ENCODE peak calls at places on chromosomes 6 and 20, in five cellular contexts. T is cardiac muscle cell, H is SJSA1, S is spleen, F is right lobe of liver. X is an unnamed sample. For H3K4me1, the result is how much of the 10 kb centered on the place peaks cover.

GRCh38 chr6:133804263-133804662 is 84.7 kb upstream of the TCF21 start:
- DNase-seq in F (no peak), S (no peak), T (peak), H (no peak), X (no peak)

GRCh38 chr6:85923013-85923430 is 280.3 kb upstream of the SYNCRIP start:
- DNase-seq in T (peak), F (no peak), H (peak), S (no peak), X (peak)

GRCh38 chr6:141510803-141511202 is 621.9 kb upstream of the GJE1 start:
- DNase-seq in S (no peak), T (no peak), H (no peak), F (no peak), X (no peak)

GRCh38 chr6:166553563-166554271 is 32.8 kb downstream of the RAMACL start:
- DNase-seq in S (no peak), F (no peak), T (peak), H (peak), X (no peak)

GRCh38 chr6:3393796-3394195 is 63.1 kb downstream of the SLC22A23 start:
- DNase-seq in S (no peak), H (no peak), T (no peak), F (no peak), X (no peak)

GRCh38 chr6:7727150-7727950 is 1.5 kb downstream of the BMP6 start:
- DNase-seq in F (peak), H (peak), T (peak), S (peak), X (no peak)

GRCh38 chr6:107066697-107067659 is 39.0 kb downstream of the MTRES1 start:
- DNase-seq in S (no peak), F (no peak), H (no peak), T (peak), X (no peak)

GRCh38 chr6:37170273-37171140 is 555 bp downstream of the PIM1 start:
- DNase-seq in S (no peak), F (peak), T (peak), H (peak), X (peak)

GRCh38 chr6:120675886-120676285 is 658.4 kb downstream of the TBC1D32 start:
- DNase-seq in S (no peak), F (no peak), T (no peak), H (no peak), X (no peak)

GRCh38 chr6:17032595-17033591 is 69.0 kb upstream of the STMND1 start:
- DNase-seq in T (peak), H (peak), F (no peak), S (no peak), X (peak)

GRCh38 chr6:11734861-11735652 is 43.5 kb downstream of the ADTRP start:
- DNase-seq in H (no peak), S (no peak), F (no peak), T (no peak), X (no peak)

GRCh38 chr6:139323511-139324445 is 32.0 kb upstream of the TXLNB start:
- DNase-seq in H (peak), T (peak), S (peak), F (peak), X (peak)

GRCh38 chr6:169592558-169592957 is 109.3 kb downstream of the WDR27 start:
- DNase-seq in F (no peak), H (no peak), S (no peak), T (peak), X (no peak)

GRCh38 chr6:132192646-132193045 is 208.6 kb downstream of the MOXD1 start:
- DNase-seq in T (no peak), H (no peak), F (no peak), S (no peak), X (no peak)

GRCh38 chr6:31395832-31396231 is 7.6 kb upstream of the MICA start:
- DNase-seq in H (no peak), S (no peak), T (peak), F (no peak), X (no peak)

GRCh38 chr6:103000686-103001085 is 1607.2 kb downstream of the GRIK2 start:
- DNase-seq in T (no peak), H (no peak), F (no peak), S (no peak), X (no peak)

GRCh38 chr6:9766240-9766915 is 648.5 kb downstream of the TFAP2A start:
- DNase-seq in H (peak), F (no peak), T (peak), S (no peak), X (no peak)

GRCh38 chr6:36997811-36998722 is 7.4 kb upstream of the FGD2 start:
- DNase-seq in H (no peak), T (no peak), S (no peak), F (no peak), X (peak)

GRCh38 chr20:57651977-57652864 is 32.0 kb upstream of the ZBP1 start:
- DNase-seq in H (no peak), F (peak), T (no peak), S (peak), X (no peak)

GRCh38 chr6:135910943-135911618 is 59.6 kb downstream of the PDE7B start:
- DNase-seq in H (no peak), S (no peak), F (no peak), T (no peak), X (no peak)

GRCh38 chr6:15531973-15532372 is 130.9 kb downstream of the DTNBP1 start:
- DNase-seq in T (no peak), H (no peak), S (no peak), F (no peak), X (no peak)

GRCh38 chr6:167452338-167453081 is 127.6 kb downstream of the TTLL2 start:
- DNase-seq in T (no peak), S (no peak), H (no peak), F (no peak), X (no peak)

GRCh38 chr6:686528-686927 is 6.4 kb downstream of the EXOC2 start:
- DNase-seq in S (no peak), T (peak), F (no peak), H (peak), X (no peak)

GRCh38 chr6:19354181-19354580 is 483.0 kb upstream of the ID4 start:
- DNase-seq in T (no peak), H (no peak), S (no peak), F (no peak), X (no peak)

GRCh38 chr20:5127204-5127858 is 523 bp downstream of the CDS2 start:
- DNase-seq in H (peak), F (peak), T (peak), S (peak), X (peak)

GRCh38 chr6:36937896-36938295 is 16.6 kb upstream of the PI16 start:
- DNase-seq in H (no peak), T (no peak), S (no peak), F (no peak), X (no peak)

GRCh38 chr6:28657756-28658465 is 132.2 kb downstream of the GPX5 start:
- DNase-seq in S (no peak), T (peak), F (peak), H (peak), X (peak)

GRCh38 chr6:101800598-101800997 is 407.1 kb downstream of the GRIK2 start:
- DNase-seq in S (no peak), H (no peak), T (no peak), F (no peak), X (no peak)

GRCh38 chr6:7691675-7692452 is 34.0 kb upstream of the BMP6 start:
- DNase-seq in S (no peak), F (no peak), T (peak), H (peak), X (peak)

GRCh38 chr6:35496036-35496850 is 636 bp downstream of the TEAD3 start:
- DNase-seq in T (peak), F (no peak), S (no peak), H (peak), X (peak)
- H3K4me1 ChIP-seq in T (under half), F (under half), S (under half), H (half or more), X (under half)

DNA sequence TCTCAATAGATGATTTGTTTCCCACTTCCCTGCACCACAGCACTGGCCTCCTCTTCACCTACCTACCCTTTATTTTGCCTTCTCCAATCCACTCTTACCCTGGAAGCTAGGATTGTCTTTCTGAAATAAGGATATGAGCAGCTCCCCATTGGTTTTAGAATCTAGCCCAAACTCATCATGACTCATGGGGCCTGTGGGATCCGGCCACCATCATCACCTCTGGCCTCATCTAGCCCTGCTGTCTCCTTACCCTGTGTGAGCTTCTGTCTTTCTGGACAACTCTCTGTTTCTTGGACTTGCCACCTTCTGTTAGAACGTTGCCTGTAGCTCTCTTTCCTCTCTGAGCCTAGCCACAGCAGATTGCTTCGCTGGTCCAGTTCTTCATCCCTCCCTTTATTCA is 277.1 kb downstream of the PAX1 start:
- DNase-seq in S (no peak), F (no peak), T (no peak), H (no peak), X (no peak)
- H3K27ac ChIP-seq in S (no peak), F (no peak), T (no peak), H (no peak), X (no peak)

DNA sequence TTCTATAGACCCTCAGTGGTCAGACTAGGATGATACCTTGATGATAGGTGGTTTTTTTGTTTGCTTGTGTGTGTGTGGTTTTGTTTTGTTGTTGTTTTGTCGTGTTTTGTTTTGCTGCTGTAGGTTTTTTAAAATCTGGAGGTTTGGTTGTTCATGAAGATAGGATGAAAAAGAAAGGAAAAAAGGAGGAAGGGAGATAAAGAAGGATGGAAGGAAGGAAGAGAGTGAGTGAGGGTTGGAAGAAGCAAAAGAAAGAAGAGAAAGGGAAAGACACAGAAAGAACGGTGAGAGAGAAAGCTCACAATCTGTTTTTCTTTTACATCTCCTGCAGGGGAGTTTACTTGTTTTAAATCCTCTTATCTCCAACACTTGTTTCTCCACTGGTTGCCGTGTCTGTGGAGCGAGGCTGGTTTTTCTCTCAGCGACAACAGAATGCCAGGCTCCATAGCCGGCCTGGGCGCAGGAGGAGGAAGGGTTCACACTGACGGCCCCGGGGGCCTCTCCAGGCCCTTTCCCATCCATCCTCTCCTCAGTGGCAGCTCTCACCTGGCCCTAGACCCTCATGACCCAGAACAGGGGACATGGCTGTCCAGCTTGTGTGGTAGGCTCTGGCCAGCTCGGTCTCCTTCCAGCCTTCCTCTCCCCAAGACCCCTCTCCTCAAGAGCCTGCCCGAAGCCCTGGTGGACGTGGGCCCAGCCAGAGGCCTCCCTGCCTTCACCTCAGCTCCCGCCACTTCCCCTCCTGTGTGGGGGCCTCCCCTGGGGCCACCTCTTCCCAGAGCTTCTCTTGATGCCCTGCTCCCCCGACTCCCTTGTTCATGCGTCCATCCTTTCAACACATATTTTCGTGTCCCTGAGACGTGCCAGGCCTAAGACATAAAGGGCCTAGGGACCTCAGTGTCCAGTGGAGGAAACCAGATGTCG is 168.4 kb downstream of the VEGFA start:
- DNase-seq in H (no peak), T (no peak), F (no peak), S (peak), X (no peak)
- H3K4me3 ChIP-seq in H (no peak), T (no peak), F (no peak), S (no peak), X (no peak)

GRCh38 chr20:41142241-41142640 is 4.9 kb downstream of the PLCG1 start:
- DNase-seq in S (no peak), F (no peak), T (no peak), H (no peak), X (no peak)
- H3K4me1 ChIP-seq in S (half or more), F (under half), T (under half), H (under half), X (under half)

GRCh38 chr6:73956305-73956704 is 260.3 kb downstream of the CD109 start:
- DNase-seq in H (no peak), F (no peak), S (no peak), T (no peak), X (no peak)
- H3K27ac ChIP-seq in H (no peak), F (no peak), S (no peak), T (no peak), X (no peak)

GRCh38 chr20:40688129-40689099 is 622 bp downstream of the MAFB start:
- DNase-seq in F (peak), T (no peak), S (no peak), H (no peak), X (peak)
- H3K4me3 ChIP-seq in F (peak), T (peak), S (peak), H (peak), X (no peak)

GRCh38 chr20:3795511-3796468 is at the start of gene CDC25B:
- DNase-seq in H (peak), S (peak), T (peak), F (peak), X (peak)

GRCh38 chr20:3798405-3798768 is 2.3 kb downstream of the CDC25B start:
- DNase-seq in T (no peak), S (peak), H (no peak), F (no peak), X (no peak)

GRCh38 chr20:3797592-3798404 is 1.7 kb downstream of the CDC25B start:
- DNase-seq in T (no peak), F (no peak), S (peak), H (peak), X (peak)

GRCh38 chr20:3796477-3797225 is 541 bp downstream of the CDC25B start:
- DNase-seq in H (peak), F (peak), S (peak), T (no peak), X (no peak)

GRCh38 chr20:3797226-3797545 is 1.1 kb downstream of the CDC25B start:
- DNase-seq in S (no peak), F (no peak), H (no peak), T (no peak), X (no peak)
- H3K4me1 ChIP-seq in S (half or more), F (under half), H (under half), T (under half), X (under half)

GRCh38 chr20:64077094-64077493 is 2.2 kb downstream of the RGS19 start:
- DNase-seq in T (no peak), H (no peak), S (peak), F (peak), X (no peak)

GRCh38 chr20:64077541-64077875 is 1.8 kb downstream of the RGS19 start:
- DNase-seq in H (no peak), F (no peak), S (no peak), T (no peak), X (no peak)

GRCh38 chr20:64074963-64075362 is 4.4 kb downstream of the RGS19 start:
- DNase-seq in H (no peak), T (no peak), S (no peak), F (no peak), X (no peak)

GRCh38 chr20:64075556-64075955 is 3.8 kb downstream of the RGS19 start:
- DNase-seq in S (no peak), H (no peak), F (no peak), T (no peak), X (no peak)

DNA sequence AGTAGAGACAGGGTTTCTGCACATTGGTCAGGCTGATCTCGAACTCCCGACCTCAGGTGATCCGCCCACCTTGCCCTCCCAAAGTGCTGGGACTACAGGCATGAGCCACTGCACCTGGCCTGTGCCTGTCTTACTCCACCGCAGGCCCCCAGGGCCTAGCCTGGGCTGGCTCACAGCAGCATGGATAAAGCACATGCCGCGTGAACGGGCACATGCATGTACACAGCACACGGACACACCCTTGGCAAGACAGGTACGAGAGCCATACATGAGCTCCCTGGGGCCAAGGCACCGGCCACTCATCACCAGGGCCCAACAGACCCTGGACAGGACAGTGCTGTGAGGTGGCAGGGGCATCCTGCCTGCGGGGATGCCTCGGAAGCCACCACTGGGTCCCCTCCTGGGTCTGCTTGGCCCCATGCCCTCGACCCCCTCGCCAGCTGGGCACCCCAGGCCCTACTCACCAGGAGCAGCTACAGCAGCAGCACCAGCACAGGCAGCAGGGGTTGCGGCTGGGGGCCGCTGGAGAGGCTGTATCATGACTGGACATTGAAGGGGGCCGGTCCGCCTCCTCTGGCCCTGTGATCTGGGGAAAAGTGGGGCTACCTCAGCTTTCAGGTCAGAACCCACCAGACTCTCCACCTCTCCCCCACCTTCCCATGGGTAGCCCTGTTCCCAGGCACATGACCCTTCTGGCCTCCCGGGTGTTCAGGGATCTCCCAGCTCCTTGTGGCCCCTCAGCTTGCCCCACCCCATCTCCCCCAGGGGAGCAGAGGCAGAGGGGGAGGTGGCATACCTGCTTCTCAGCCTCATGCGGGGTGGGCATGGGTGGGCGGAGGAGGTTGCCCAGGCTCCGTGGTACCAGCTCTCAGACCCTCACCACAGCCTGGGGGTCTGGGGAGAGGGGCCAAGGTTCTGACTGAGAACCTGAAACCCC is 3.0 kb downstream of the RGS19 start:
- DNase-seq in S (peak), T (no peak), F (no peak), H (no peak), X (no peak)
- H3K27ac ChIP-seq in S (peak), T (no peak), F (no peak), H (no peak), X (peak)

GRCh38 chr6:41705996-41706835 is 29.2 kb downstream of the TFEB start:
- DNase-seq in T (peak), H (no peak), F (peak), S (peak), X (no peak)
- H3K4me3 ChIP-seq in T (no peak), H (no peak), F (no peak), S (no peak), X (no peak)

X was measured in small intestine.